ENCODE peak calls at places on chromosomes 6 and 20, in six cellular contexts. M is uterus; Y is A549; I is heart left ventricle; N is left ventricle myocardium inferior; T is effector memory CD4-positive, alpha-beta T cell. P is an unnamed sample.
A peak's percentile ranks its signal among the peaks of the same experiment; 100 is the strongest.

GRCh38 chr6:143843689-143844405 is 709 bp downstream of the LTV1 start:
- DNase-seq in I (no peak), T (no peak), M (no peak), Y (peak; percentile 9), N (no peak), P (peak; percentile 31)

GRCh38 chr20:46990017-46990810 is 95.6 kb downstream of the EYA2 start:
- DNase-seq in Y (no peak), M (no peak), T (no peak), N (no peak), I (no peak), P (no peak)

GRCh38 chr20:58515240-58516212 is at the start of gene APCDD1L:
- DNase-seq in Y (no peak), M (no peak), N (no peak), T (no peak), I (no peak), P (peak; percentile 22)

GRCh38 chr20:22579711-22580697 is 4.4 kb downstream of the FOXA2 start:
- DNase-seq in Y (no peak), I (no peak), M (no peak), T (no peak), N (no peak), P (no peak)

GRCh38 chr20:33305591-33306057 is 22.6 kb downstream of the BPIFB1 start:
- DNase-seq in T (no peak), N (no peak), M (no peak), I (no peak), Y (peak; percentile 35), P (peak; percentile 14)

GRCh38 chr6:145547596-145548325 is 187.6 kb downstream of the EPM2A start:
- DNase-seq in Y (no peak), T (no peak), I (no peak), N (no peak), M (no peak), P (no peak)

GRCh38 chr6:107866606-107867301 is 42.6 kb upstream of the SCML4 start:
- DNase-seq in N (no peak), Y (peak; percentile 18), T (no peak), I (no peak), M (no peak), P (peak; percentile 28)

GRCh38 chr6:387293-387694 is 4.3 kb upstream of the IRF4 start:
- DNase-seq in T (no peak), M (no peak), Y (no peak), N (no peak), I (no peak), P (no peak)

GRCh38 chr6:2695464-2696095 is 55.1 kb downstream of the MYLK4 start:
- DNase-seq in Y (peak; percentile 10), M (no peak), I (no peak), N (no peak), T (no peak), P (peak; percentile 12)

GRCh38 chr6:150224820-150225219 is 82.0 kb downstream of the PPP1R14C start:
- DNase-seq in T (no peak), I (no peak), Y (no peak), N (no peak), M (no peak), P (no peak)

GRCh38 chr6:12529364-12530019 is 187.1 kb upstream of the PHACTR1 start:
- DNase-seq in Y (no peak), N (no peak), M (no peak), T (no peak), I (no peak), P (no peak)

GRCh38 chr6:11750682-11751081 is 27.9 kb downstream of the ADTRP start:
- DNase-seq in T (no peak), M (no peak), N (no peak), Y (no peak), I (no peak), P (no peak)

GRCh38 chr6:146957443-146957842 is 246.8 kb upstream of the STXBP5 start:
- DNase-seq in Y (no peak), N (no peak), I (no peak), T (no peak), M (no peak), P (no peak)

GRCh38 chr20:3687655-3688054 is 5.8 kb upstream of the ADAM33 start:
- DNase-seq in Y (peak; percentile 69), I (no peak), N (no peak), M (peak; percentile 59), T (no peak), P (no peak)

GRCh38 chr6:118843685-118844390 is 50.1 kb upstream of the ASF1A start:
- DNase-seq in M (no peak), Y (no peak), I (no peak), N (no peak), T (no peak), P (no peak)

GRCh38 chr20:41672282-41672681 is 54.1 kb upstream of the CHD6 start:
- DNase-seq in Y (no peak), M (no peak), T (no peak), I (no peak), N (no peak), P (peak; percentile 22)

GRCh38 chr6:134456284-134456683 is 138.4 kb upstream of the SGK1 start:
- DNase-seq in Y (no peak), I (no peak), T (no peak), M (no peak), N (no peak), P (no peak)

GRCh38 chr6:44470106-44470446 is 82.6 kb downstream of the CDC5L start:
- DNase-seq in I (no peak), Y (no peak), T (no peak), M (no peak), N (no peak), P (no peak)

GRCh38 chr6:158711264-158711663 is 61.4 kb downstream of the SYTL3 start:
- DNase-seq in M (no peak), N (no peak), T (no peak), Y (no peak), I (no peak), P (no peak)

GRCh38 chr6:24743265-24743943 is 24.4 kb upstream of the C6orf62 start:
- DNase-seq in I (no peak), M (no peak), N (no peak), Y (peak; percentile 80), T (no peak), P (peak; percentile 98)

GRCh38 chr20:13638496-13639477 is at the start of gene TASP1:
- DNase-seq in T (peak; percentile 95), I (peak; percentile 96), N (peak; percentile 94), M (peak; percentile 94), Y (peak; percentile 97), P (peak; percentile 87)
- H3K27ac ChIP-seq in T (peak within 1 kb of the TSS; percentile 59), I (peak within 1 kb of the TSS; percentile 81), N (peak within 1 kb of the TSS; percentile 77), M (peak within 1 kb of the TSS; percentile 62), Y (peak within 1 kb of the TSS; percentile 86), P (peak within 1 kb of the TSS; percentile 78)

DNA sequence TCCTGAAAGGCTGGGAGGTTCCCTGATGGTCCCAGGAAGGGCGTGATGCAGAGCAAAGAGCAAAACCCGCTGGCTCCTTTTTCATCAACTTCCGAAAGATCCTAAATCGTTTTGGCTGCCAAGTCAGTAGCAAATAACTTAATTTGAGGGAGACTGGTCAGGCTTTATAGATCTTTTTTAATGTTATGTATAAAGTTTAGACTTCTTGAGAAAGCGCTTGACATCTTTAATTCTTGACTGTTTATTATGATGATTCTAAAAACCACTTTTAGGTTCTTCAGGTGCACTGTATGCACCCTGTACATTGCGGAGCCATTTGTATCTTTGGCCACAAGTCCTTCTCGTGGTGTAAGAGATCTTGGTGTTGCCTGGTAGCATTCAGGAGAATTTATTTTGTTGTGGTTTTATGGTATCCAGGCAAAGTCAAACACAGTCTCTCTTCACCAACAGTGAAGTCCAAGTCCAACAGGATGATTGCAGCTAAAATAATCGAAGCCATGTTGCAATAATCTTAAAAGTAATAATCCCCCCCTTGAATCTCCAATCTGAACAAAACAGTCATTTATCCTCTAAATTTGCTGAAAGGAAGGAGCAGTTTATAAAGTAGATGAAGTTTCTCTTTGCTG is 373 bp upstream of the SYNE1 start:
- DNase-seq in M (no peak), N (no peak), T (no peak), Y (peak; percentile 5), I (no peak), P (no peak)
- H3K4me3 ChIP-seq in M (peak overlapping the region; percentile 34), N (peak overlapping the region; percentile 80), T (no peak overlapping the region), Y (peak overlapping the region; percentile 73), I (peak overlapping the region; percentile 77), P (peak overlapping the region; percentile 45)

GRCh38 chr20:23773127-23773526 is 22.4 kb upstream of the CST1 start:
- DNase-seq in I (no peak), N (no peak), T (no peak), Y (no peak), M (no peak), P (peak; percentile 33)

GRCh38 chr20:23773579-23773978 is 22.8 kb upstream of the CST1 start:
- DNase-seq in N (no peak), I (no peak), Y (no peak), M (no peak), T (no peak), P (no peak)

GRCh38 chr20:23766531-23766930 is 15.8 kb upstream of the CST1 start:
- DNase-seq in N (no peak), M (no peak), T (no peak), Y (no peak), I (no peak), P (no peak)

GRCh38 chr20:23774081-23774480 is 23.3 kb upstream of the CST1 start:
- DNase-seq in T (no peak), Y (no peak), M (no peak), N (no peak), I (no peak), P (no peak)

DNA sequence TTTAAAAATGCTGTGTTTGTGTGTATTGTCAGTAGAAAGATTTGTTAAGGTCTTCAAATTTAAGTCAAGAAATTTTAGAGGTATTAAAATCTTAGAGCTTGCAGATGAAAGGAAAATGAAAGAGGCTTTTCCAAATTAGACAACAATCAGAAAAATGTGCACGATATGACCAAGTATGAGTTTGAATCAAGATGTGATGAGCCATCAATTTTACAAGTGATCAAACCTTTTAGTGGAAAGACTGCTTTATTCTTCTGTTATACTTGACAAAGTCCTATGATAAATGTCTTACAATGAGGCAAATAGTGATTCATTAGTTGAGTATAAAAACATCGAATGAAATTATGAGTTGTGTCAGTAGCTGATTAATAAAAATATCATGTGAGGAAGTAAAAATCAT is 19.6 kb upstream of the CST1 start:
- DNase-seq in Y (no peak), T (no peak), I (no peak), N (no peak), M (no peak), P (no peak)
- H3K27ac ChIP-seq in Y (no peak overlapping the region), T (no peak overlapping the region), I (no peak overlapping the region), N (no peak overlapping the region), M (no peak overlapping the region), P (no peak overlapping the region)

GRCh38 chr6:23181301-23182110 is 612.1 kb downstream of the HDGFL1 start:
- DNase-seq in N (no peak), T (no peak), M (no peak), I (no peak), Y (no peak), P (no peak)

GRCh38 chr6:23176471-23176870 is 607.1 kb downstream of the HDGFL1 start:
- DNase-seq in T (no peak), I (no peak), M (no peak), Y (no peak), N (no peak), P (no peak)

GRCh38 chr6:23176883-23177282 is 607.5 kb downstream of the HDGFL1 start:
- DNase-seq in I (no peak), N (no peak), Y (peak; percentile 1), T (no peak), M (no peak), P (no peak)

GRCh38 chr6:23180504-23181293 is 611.3 kb downstream of the HDGFL1 start:
- DNase-seq in I (peak; percentile 76), Y (no peak), T (no peak), M (peak; percentile 30), N (peak; percentile 64), P (no peak)

DNA sequence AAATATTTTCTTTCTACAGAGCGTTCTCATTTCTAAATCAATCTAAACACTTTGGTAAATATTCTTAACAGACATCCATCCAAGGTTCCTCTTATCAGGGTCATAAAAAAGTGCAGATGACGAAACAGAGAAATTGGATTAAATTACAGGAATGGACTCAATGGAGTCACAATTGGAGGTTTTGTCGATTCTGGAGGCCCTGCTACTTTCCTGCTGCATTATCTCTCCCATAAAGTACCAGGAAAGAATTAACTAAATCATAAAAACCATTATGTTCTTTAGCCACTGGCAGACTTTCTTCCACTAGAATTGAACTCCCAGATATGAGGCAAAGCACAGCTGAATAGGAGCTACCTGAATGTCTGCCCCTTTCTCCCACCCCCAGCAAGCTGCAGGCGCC is 610.6 kb downstream of the HDGFL1 start:
- DNase-seq in M (no peak), T (no peak), N (no peak), Y (no peak), I (no peak), P (no peak)
- H3K4me3 ChIP-seq in M (no peak overlapping the region), T (no peak overlapping the region), N (no peak overlapping the region), Y (no peak overlapping the region), I (no peak overlapping the region), P (no peak overlapping the region)